ENCODE peak calls at places on chromosomes 13 and 19, in six cellular contexts. One of them, this sample, is unnamed.

GRCh38 chr13:39783051-39783450 is 127.6 kb downstream of the COG6 start:
- DNase-seq in anterior cingulate cortex: no peak
- DNase-seq in ELR: peak; percentile 29
- DNase-seq in stimulated activated CD4-positive, alpha-beta T cell treated with anti-CD3 and anti-CD28 coated beads, Interleukin-1b, Interleukin-23, amount 100 ng/mL, for 24 hours: no peak
- DNase-seq in activated naive CD4-positive, alpha-beta T cell treated with Interleukin-2 at 50 U/mL for 16 hours: no peak
- DNase-seq in HepG2: no peak
- DNase-seq in this sample: no peak

GRCh38 chr19:5193192-5193591 is 147.4 kb downstream of the PTPRS start:
- DNase-seq in anterior cingulate cortex: no peak
- DNase-seq in ELR: no peak
- DNase-seq in stimulated activated CD4-positive, alpha-beta T cell treated with anti-CD3 and anti-CD28 coated beads, Interleukin-1b, Interleukin-23, amount 100 ng/mL, for 24 hours: no peak
- DNase-seq in activated naive CD4-positive, alpha-beta T cell treated with Interleukin-2 at 50 U/mL for 16 hours: no peak
- DNase-seq in HepG2: no peak
- DNase-seq in this sample: peak; percentile 63

GRCh38 chr13:44790289-44790688 is 199.0 kb downstream of the NUFIP1 start:
- DNase-seq in anterior cingulate cortex: no peak
- DNase-seq in ELR: no peak
- DNase-seq in stimulated activated CD4-positive, alpha-beta T cell treated with anti-CD3 and anti-CD28 coated beads, Interleukin-1b, Interleukin-23, amount 100 ng/mL, for 24 hours: no peak
- DNase-seq in activated naive CD4-positive, alpha-beta T cell treated with Interleukin-2 at 50 U/mL for 16 hours: no peak
- DNase-seq in HepG2: no peak
- DNase-seq in this sample: peak; percentile 75

GRCh38 chr13:40375522-40376171 is 290.8 kb downstream of the FOXO1 start:
- DNase-seq in anterior cingulate cortex: no peak
- DNase-seq in ELR: no peak
- DNase-seq in stimulated activated CD4-positive, alpha-beta T cell treated with anti-CD3 and anti-CD28 coated beads, Interleukin-1b, Interleukin-23, amount 100 ng/mL, for 24 hours: no peak
- DNase-seq in activated naive CD4-positive, alpha-beta T cell treated with Interleukin-2 at 50 U/mL for 16 hours: no peak
- DNase-seq in HepG2: no peak
- DNase-seq in this sample: no peak

GRCh38 chr13:112885782-112886268 is 83.2 kb upstream of the MCF2L start:
- DNase-seq in anterior cingulate cortex: no peak
- DNase-seq in ELR: peak; percentile 85
- DNase-seq in stimulated activated CD4-positive, alpha-beta T cell treated with anti-CD3 and anti-CD28 coated beads, Interleukin-1b, Interleukin-23, amount 100 ng/mL, for 24 hours: no peak
- DNase-seq in activated naive CD4-positive, alpha-beta T cell treated with Interleukin-2 at 50 U/mL for 16 hours: no peak
- DNase-seq in HepG2: peak; percentile 71
- DNase-seq in this sample: peak; percentile 96

GRCh38 chr13:107066355-107066754 is 498.4 kb upstream of the ARGLU1 start:
- DNase-seq in anterior cingulate cortex: no peak
- DNase-seq in ELR: no peak
- DNase-seq in stimulated activated CD4-positive, alpha-beta T cell treated with anti-CD3 and anti-CD28 coated beads, Interleukin-1b, Interleukin-23, amount 100 ng/mL, for 24 hours: no peak
- DNase-seq in activated naive CD4-positive, alpha-beta T cell treated with Interleukin-2 at 50 U/mL for 16 hours: no peak
- DNase-seq in HepG2: no peak
- DNase-seq in this sample: no peak

GRCh38 chr19:28482221-28482620 is 730.7 kb downstream of the UQCRFS1 start:
- DNase-seq in anterior cingulate cortex: no peak
- DNase-seq in ELR: no peak
- DNase-seq in stimulated activated CD4-positive, alpha-beta T cell treated with anti-CD3 and anti-CD28 coated beads, Interleukin-1b, Interleukin-23, amount 100 ng/mL, for 24 hours: no peak
- DNase-seq in activated naive CD4-positive, alpha-beta T cell treated with Interleukin-2 at 50 U/mL for 16 hours: no peak
- DNase-seq in HepG2: no peak
- DNase-seq in this sample: peak; percentile 78

GRCh38 chr19:14492756-14493337 is 3.1 kb downstream of the GIPC1 start:
- DNase-seq in anterior cingulate cortex: no peak
- DNase-seq in ELR: no peak
- DNase-seq in stimulated activated CD4-positive, alpha-beta T cell treated with anti-CD3 and anti-CD28 coated beads, Interleukin-1b, Interleukin-23, amount 100 ng/mL, for 24 hours: no peak
- DNase-seq in activated naive CD4-positive, alpha-beta T cell treated with Interleukin-2 at 50 U/mL for 16 hours: no peak
- DNase-seq in HepG2: no peak
- DNase-seq in this sample: no peak

GRCh38 chr19:43572172-43572588 is 3.1 kb downstream of the XRCC1 start:
- DNase-seq in anterior cingulate cortex: no peak
- DNase-seq in ELR: no peak
- DNase-seq in stimulated activated CD4-positive, alpha-beta T cell treated with anti-CD3 and anti-CD28 coated beads, Interleukin-1b, Interleukin-23, amount 100 ng/mL, for 24 hours: no peak
- DNase-seq in activated naive CD4-positive, alpha-beta T cell treated with Interleukin-2 at 50 U/mL for 16 hours: no peak
- DNase-seq in HepG2: no peak
- DNase-seq in this sample: no peak

GRCh38 chr19:17784201-17785008 is 10.5 kb upstream of the B3GNT3 start:
- DNase-seq in anterior cingulate cortex: peak; percentile 31
- DNase-seq in ELR: peak; percentile 71
- DNase-seq in stimulated activated CD4-positive, alpha-beta T cell treated with anti-CD3 and anti-CD28 coated beads, Interleukin-1b, Interleukin-23, amount 100 ng/mL, for 24 hours: peak; percentile 58
- DNase-seq in activated naive CD4-positive, alpha-beta T cell treated with Interleukin-2 at 50 U/mL for 16 hours: peak; percentile 71
- DNase-seq in HepG2: peak; percentile 49
- DNase-seq in this sample: peak; percentile 95

GRCh38 chr13:100560498-100561215 is 27.9 kb downstream of the GGACT start:
- DNase-seq in anterior cingulate cortex: no peak
- DNase-seq in ELR: no peak
- DNase-seq in stimulated activated CD4-positive, alpha-beta T cell treated with anti-CD3 and anti-CD28 coated beads, Interleukin-1b, Interleukin-23, amount 100 ng/mL, for 24 hours: no peak
- DNase-seq in activated naive CD4-positive, alpha-beta T cell treated with Interleukin-2 at 50 U/mL for 16 hours: no peak
- DNase-seq in HepG2: no peak
- DNase-seq in this sample: peak; percentile 41

GRCh38 chr13:101398191-101398590 is 18.1 kb downstream of the NALCN start:
- DNase-seq in anterior cingulate cortex: no peak
- DNase-seq in ELR: peak; percentile 80
- DNase-seq in stimulated activated CD4-positive, alpha-beta T cell treated with anti-CD3 and anti-CD28 coated beads, Interleukin-1b, Interleukin-23, amount 100 ng/mL, for 24 hours: no peak
- DNase-seq in activated naive CD4-positive, alpha-beta T cell treated with Interleukin-2 at 50 U/mL for 16 hours: no peak
- DNase-seq in HepG2: no peak
- DNase-seq in this sample: no peak

GRCh38 chr19:54662730-54663129 is at the start of gene LILRB4:
- DNase-seq in anterior cingulate cortex: no peak
- DNase-seq in ELR: no peak
- DNase-seq in stimulated activated CD4-positive, alpha-beta T cell treated with anti-CD3 and anti-CD28 coated beads, Interleukin-1b, Interleukin-23, amount 100 ng/mL, for 24 hours: no peak
- DNase-seq in activated naive CD4-positive, alpha-beta T cell treated with Interleukin-2 at 50 U/mL for 16 hours: no peak
- DNase-seq in HepG2: no peak
- DNase-seq in this sample: no peak

GRCh38 chr19:3224346-3225325 is at the start of gene CELF5:
- DNase-seq in anterior cingulate cortex: peak; percentile 9
- DNase-seq in ELR: peak; percentile 54
- DNase-seq in stimulated activated CD4-positive, alpha-beta T cell treated with anti-CD3 and anti-CD28 coated beads, Interleukin-1b, Interleukin-23, amount 100 ng/mL, for 24 hours: peak; percentile 45
- DNase-seq in activated naive CD4-positive, alpha-beta T cell treated with Interleukin-2 at 50 U/mL for 16 hours: peak; percentile 60
- DNase-seq in HepG2: no peak
- DNase-seq in this sample: peak; percentile 85

GRCh38 chr13:21670883-21671792 is at the start of gene FGF9:
- DNase-seq in anterior cingulate cortex: peak; percentile 46
- DNase-seq in ELR: peak; percentile 74
- DNase-seq in stimulated activated CD4-positive, alpha-beta T cell treated with anti-CD3 and anti-CD28 coated beads, Interleukin-1b, Interleukin-23, amount 100 ng/mL, for 24 hours: peak; percentile 60
- DNase-seq in activated naive CD4-positive, alpha-beta T cell treated with Interleukin-2 at 50 U/mL for 16 hours: peak; percentile 84
- DNase-seq in HepG2: peak; percentile 31
- DNase-seq in this sample: peak; percentile 92

GRCh38 chr19:55165952-55166529 is 372 bp downstream of the DNAAF3 start:
- DNase-seq in anterior cingulate cortex: peak; percentile 46
- DNase-seq in ELR: peak; percentile 77
- DNase-seq in stimulated activated CD4-positive, alpha-beta T cell treated with anti-CD3 and anti-CD28 coated beads, Interleukin-1b, Interleukin-23, amount 100 ng/mL, for 24 hours: no peak
- DNase-seq in activated naive CD4-positive, alpha-beta T cell treated with Interleukin-2 at 50 U/mL for 16 hours: peak; percentile 13
- DNase-seq in HepG2: peak; percentile 85
- DNase-seq in this sample: peak; percentile 95

GRCh38 chr19:18460313-18460712 is 22.4 kb upstream of the ISYNA1 start:
- DNase-seq in anterior cingulate cortex: no peak
- DNase-seq in ELR: peak; percentile 85
- DNase-seq in stimulated activated CD4-positive, alpha-beta T cell treated with anti-CD3 and anti-CD28 coated beads, Interleukin-1b, Interleukin-23, amount 100 ng/mL, for 24 hours: no peak
- DNase-seq in activated naive CD4-positive, alpha-beta T cell treated with Interleukin-2 at 50 U/mL for 16 hours: no peak
- DNase-seq in HepG2: no peak
- DNase-seq in this sample: no peak

GRCh38 chr19:38977445-38978314 is 2.1 kb upstream of the FBXO17 start:
- DNase-seq in anterior cingulate cortex: no peak
- DNase-seq in ELR: peak; percentile 68
- DNase-seq in stimulated activated CD4-positive, alpha-beta T cell treated with anti-CD3 and anti-CD28 coated beads, Interleukin-1b, Interleukin-23, amount 100 ng/mL, for 24 hours: peak; percentile 63
- DNase-seq in activated naive CD4-positive, alpha-beta T cell treated with Interleukin-2 at 50 U/mL for 16 hours: peak; percentile 56
- DNase-seq in HepG2: no peak
- DNase-seq in this sample: no peak

GRCh38 chr19:13794388-13794751 is 873 bp upstream of the ZSWIM4 start:
- DNase-seq in anterior cingulate cortex: no peak
- DNase-seq in ELR: peak; percentile 90
- DNase-seq in stimulated activated CD4-positive, alpha-beta T cell treated with anti-CD3 and anti-CD28 coated beads, Interleukin-1b, Interleukin-23, amount 100 ng/mL, for 24 hours: no peak
- DNase-seq in activated naive CD4-positive, alpha-beta T cell treated with Interleukin-2 at 50 U/mL for 16 hours: no peak
- DNase-seq in HepG2: no peak
- DNase-seq in this sample: no peak

GRCh38 chr13:50228527-50228926 is 213.3 kb downstream of the KCNRG start:
- DNase-seq in anterior cingulate cortex: no peak
- DNase-seq in ELR: no peak
- DNase-seq in stimulated activated CD4-positive, alpha-beta T cell treated with anti-CD3 and anti-CD28 coated beads, Interleukin-1b, Interleukin-23, amount 100 ng/mL, for 24 hours: no peak
- DNase-seq in activated naive CD4-positive, alpha-beta T cell treated with Interleukin-2 at 50 U/mL for 16 hours: no peak
- DNase-seq in HepG2: no peak
- DNase-seq in this sample: no peak

GRCh38 chr19:28705008-28705407 is 507.9 kb downstream of the UQCRFS1 start:
- DNase-seq in anterior cingulate cortex: no peak
- DNase-seq in ELR: peak; percentile 90
- DNase-seq in stimulated activated CD4-positive, alpha-beta T cell treated with anti-CD3 and anti-CD28 coated beads, Interleukin-1b, Interleukin-23, amount 100 ng/mL, for 24 hours: no peak
- DNase-seq in activated naive CD4-positive, alpha-beta T cell treated with Interleukin-2 at 50 U/mL for 16 hours: no peak
- DNase-seq in HepG2: peak; percentile 21
- DNase-seq in this sample: no peak

GRCh38 chr13:29934531-29935308 is 84.3 kb upstream of the UBL3 start:
- DNase-seq in anterior cingulate cortex: no peak
- DNase-seq in ELR: no peak
- DNase-seq in stimulated activated CD4-positive, alpha-beta T cell treated with anti-CD3 and anti-CD28 coated beads, Interleukin-1b, Interleukin-23, amount 100 ng/mL, for 24 hours: peak; percentile 26
- DNase-seq in activated naive CD4-positive, alpha-beta T cell treated with Interleukin-2 at 50 U/mL for 16 hours: peak; percentile 32
- DNase-seq in HepG2: no peak
- DNase-seq in this sample: no peak

GRCh38 chr13:23350009-23350408 is 83.5 kb downstream of the SACS start:
- DNase-seq in anterior cingulate cortex: no peak
- DNase-seq in ELR: no peak
- DNase-seq in stimulated activated CD4-positive, alpha-beta T cell treated with anti-CD3 and anti-CD28 coated beads, Interleukin-1b, Interleukin-23, amount 100 ng/mL, for 24 hours: no peak
- DNase-seq in activated naive CD4-positive, alpha-beta T cell treated with Interleukin-2 at 50 U/mL for 16 hours: no peak
- DNase-seq in HepG2: no peak
- DNase-seq in this sample: no peak

GRCh38 chr13:113417008-113417735 is 36.1 kb downstream of the ADPRHL1 start:
- DNase-seq in anterior cingulate cortex: no peak
- DNase-seq in ELR: no peak
- DNase-seq in stimulated activated CD4-positive, alpha-beta T cell treated with anti-CD3 and anti-CD28 coated beads, Interleukin-1b, Interleukin-23, amount 100 ng/mL, for 24 hours: no peak
- DNase-seq in activated naive CD4-positive, alpha-beta T cell treated with Interleukin-2 at 50 U/mL for 16 hours: no peak
- DNase-seq in HepG2: no peak
- DNase-seq in this sample: no peak

GRCh38 chr19:15417699-15418098 is 1.1 kb downstream of the AKAP8L start:
- DNase-seq in anterior cingulate cortex: no peak
- DNase-seq in ELR: peak; percentile 25
- DNase-seq in stimulated activated CD4-positive, alpha-beta T cell treated with anti-CD3 and anti-CD28 coated beads, Interleukin-1b, Interleukin-23, amount 100 ng/mL, for 24 hours: no peak
- DNase-seq in activated naive CD4-positive, alpha-beta T cell treated with Interleukin-2 at 50 U/mL for 16 hours: no peak
- DNase-seq in HepG2: no peak
- DNase-seq in this sample: no peak

GRCh38 chr19:28615546-28615916 is 597.4 kb downstream of the UQCRFS1 start:
- DNase-seq in anterior cingulate cortex: no peak
- DNase-seq in ELR: no peak
- DNase-seq in stimulated activated CD4-positive, alpha-beta T cell treated with anti-CD3 and anti-CD28 coated beads, Interleukin-1b, Interleukin-23, amount 100 ng/mL, for 24 hours: no peak
- DNase-seq in activated naive CD4-positive, alpha-beta T cell treated with Interleukin-2 at 50 U/mL for 16 hours: no peak
- DNase-seq in HepG2: no peak
- DNase-seq in this sample: no peak